ENCODE peak calls at places on chromosomes 12 and 14, in ten cellular contexts. W is small intestine; J is GM23338; X is sigmoid colon; Z is ascending aorta; S is body of pancreas; M is cardiac muscle cell; T is colonic mucosa; Y is naive thymus-derived CD4-positive, alpha-beta T cell; L is tibial nerve. E is an unnamed sample. For H3K36me3 and H3K4me1, the result is how much of the 10 kb centered on the place peaks cover.

GRCh38 chr12:15893260-15893659 is 11.1 kb downstream of the STRAP start:
- DNase-seq in W (no peak), J (no peak), X (no peak), Z (no peak), S (no peak), M (no peak), T (no peak), Y (no peak), L (no peak), E (no peak)

GRCh38 chr12:823043-823698 is 70.8 kb downstream of the WNK1 start:
- DNase-seq in W (no peak), J (no peak), X (no peak), Z (no peak), S (no peak), M (no peak), T (no peak), Y (no peak), L (no peak), E (no peak)

GRCh38 chr12:85711735-85712390 is 124.3 kb downstream of the RASSF9 start:
- DNase-seq in W (no peak), J (no peak), X (peak), Z (peak), S (no peak), M (no peak), T (peak), Y (no peak), L (peak), E (no peak)

GRCh38 chr12:66329941-66330340 is 27.6 kb downstream of the HELB start:
- DNase-seq in W (no peak), J (no peak), X (no peak), Z (no peak), S (no peak), M (peak), T (no peak), Y (no peak), L (no peak), E (no peak)

GRCh38 chr14:61269321-61270083 is 11.6 kb downstream of the TMEM30B start:
- DNase-seq in W (peak), J (peak), X (peak), Z (peak), S (peak), M (peak), T (peak), Y (peak), L (peak), E (peak)

GRCh38 chr12:40616383-40616900 is 75.8 kb upstream of the CNTN1 start:
- DNase-seq in W (no peak), J (no peak), X (no peak), Z (no peak), S (no peak), M (no peak), T (no peak), Y (no peak), L (no peak), E (no peak)

GRCh38 chr12:55847033-55847432 is 4.3 kb upstream of the MMP19 start:
- DNase-seq in W (no peak), J (no peak), X (peak), Z (peak), S (peak), M (peak), T (no peak), Y (no peak), L (no peak), E (no peak)

GRCh38 chr12:66648336-66648735 is 30.5 kb downstream of the GRIP1 start:
- DNase-seq in W (no peak), J (no peak), X (no peak), Z (no peak), S (no peak), M (peak), T (no peak), Y (no peak), L (no peak), E (no peak)

GRCh38 chr12:50221228-50222008 is 54.2 kb upstream of the CERS5 start:
- DNase-seq in W (no peak), J (peak), X (no peak), Z (no peak), S (peak), M (peak), T (no peak), Y (no peak), L (peak), E (no peak)
- H3K4me3 ChIP-seq in W (peak), J (peak), X (peak), Z (peak), S (no peak), M (peak), T (peak), Y (peak), L (peak), E (no peak)

GRCh38 chr12:45839917-45840316 is 110.4 kb downstream of the ARID2 start:
- DNase-seq in W (no peak), J (no peak), X (no peak), Z (no peak), S (no peak), M (no peak), T (no peak), Y (no peak), L (no peak), E (no peak)
- H3K36me3 ChIP-seq in W (under half), J (under half), X (under half), Z (under half), S (under half), M (under half), T (under half), Y (under half), L (half or more), E (under half)

GRCh38 chr12:57832966-57833365 is 13.6 kb downstream of the CTDSP2 start:
- DNase-seq in W (no peak), J (peak), X (no peak), Z (no peak), S (no peak), M (no peak), T (no peak), Y (no peak), L (no peak), E (no peak)
- H3K4me1 ChIP-seq in W (under half), J (half or more), X (half or more), Z (half or more), S (half or more), M (half or more), T (half or more), Y (half or more), L (under half), E (under half)

GRCh38 chr14:51002406-51002984 is 58.2 kb upstream of the PYGL start:
- DNase-seq in W (no peak), J (no peak), X (no peak), Z (no peak), S (no peak), M (no peak), T (no peak), Y (no peak), L (no peak), E (no peak)

GRCh38 chr14:51004352-51004800 is 60.1 kb upstream of the PYGL start:
- DNase-seq in W (no peak), J (no peak), X (peak), Z (no peak), S (no peak), M (no peak), T (no peak), Y (no peak), L (no peak), E (no peak)

GRCh38 chr14:51008416-51008815 is 64.1 kb upstream of the PYGL start:
- DNase-seq in W (no peak), J (no peak), X (no peak), Z (no peak), S (no peak), M (no peak), T (no peak), Y (no peak), L (no peak), E (no peak)

GRCh38 chr14:51004801-51005526 is 60.7 kb upstream of the PYGL start:
- DNase-seq in W (no peak), J (no peak), X (no peak), Z (no peak), S (no peak), M (peak), T (no peak), Y (no peak), L (no peak), E (no peak)

DNA sequence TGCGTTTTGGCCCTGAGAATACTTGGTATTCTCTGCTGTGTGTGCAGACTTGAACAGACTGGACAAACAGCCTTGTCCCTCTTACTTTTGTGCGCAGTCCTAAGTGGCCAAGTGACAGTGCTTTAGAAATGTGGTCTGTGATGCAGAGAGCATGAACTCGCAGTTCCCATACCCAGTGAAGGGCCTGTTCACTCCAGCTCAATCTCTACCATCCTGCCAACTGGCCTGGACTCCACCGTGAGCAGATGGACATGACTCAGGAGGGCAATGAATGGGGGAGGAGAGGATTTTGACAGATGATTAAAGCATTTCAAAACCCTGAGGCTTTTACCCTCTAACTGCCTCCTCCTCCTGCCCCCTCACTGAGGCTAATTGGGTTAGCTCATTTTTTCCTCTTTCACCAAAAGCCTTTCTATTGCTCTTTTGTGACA is 62.5 kb upstream of the PYGL start:
- DNase-seq in W (no peak), J (no peak), X (peak), Z (peak), S (peak), M (peak), T (no peak), Y (no peak), L (peak), E (no peak)
- H3K4me3 ChIP-seq in W (no peak), J (no peak), X (no peak), Z (no peak), S (no peak), M (no peak), T (no peak), Y (no peak), L (no peak), E (no peak)

GRCh38 chr12:123601602-123602489 is at the start of gene DDX55:
- DNase-seq in W (peak), J (peak), X (peak), Z (peak), S (peak), M (peak), T (peak), Y (peak), L (peak), E (peak)

GRCh38 chr12:123597100-123597499 is 4.8 kb upstream of the DDX55 start:
- DNase-seq in W (no peak), J (no peak), X (no peak), Z (no peak), S (no peak), M (no peak), T (no peak), Y (no peak), L (no peak), E (no peak)

GRCh38 chr12:123599310-123599709 is 2.6 kb upstream of the DDX55 start:
- DNase-seq in W (no peak), J (no peak), X (no peak), Z (no peak), S (no peak), M (no peak), T (no peak), Y (no peak), L (no peak), E (no peak)

GRCh38 chr12:123598522-123598921 is 3.4 kb upstream of the DDX55 start:
- DNase-seq in W (no peak), J (no peak), X (no peak), Z (peak), S (no peak), M (no peak), T (no peak), Y (no peak), L (no peak), E (no peak)

GRCh38 chr12:123599721-123600120 is 2.2 kb upstream of the DDX55 start:
- DNase-seq in W (no peak), J (no peak), X (no peak), Z (no peak), S (no peak), M (no peak), T (no peak), Y (no peak), L (no peak), E (no peak)
- H3K36me3 ChIP-seq in W (under half), J (under half), X (under half), Z (under half), S (under half), M (under half), T (under half), Y (under half), L (under half), E (under half)

DNA sequence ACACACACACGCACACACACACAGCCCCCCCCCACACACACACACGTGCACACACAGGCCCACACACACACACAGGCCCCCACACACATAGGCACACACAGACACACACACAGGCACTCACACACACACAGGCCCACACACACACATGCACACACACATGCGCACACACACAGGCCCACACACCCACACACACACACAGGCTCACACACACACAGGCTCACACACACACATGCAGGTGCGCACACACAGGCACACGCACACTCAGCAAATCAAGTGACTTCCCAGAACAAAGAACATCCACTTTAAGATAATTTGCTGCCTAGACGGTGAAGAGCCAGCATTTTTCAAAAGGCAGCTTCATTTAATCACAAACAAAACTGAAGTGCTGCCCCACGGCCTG is 78.5 kb upstream of the FBRSL1 start:
- DNase-seq in W (no peak), J (no peak), X (no peak), Z (no peak), S (no peak), M (no peak), T (no peak), Y (no peak), L (no peak), E (no peak)
- H3K4me1 ChIP-seq in W (under half), J (under half), X (under half), Z (under half), S (under half), M (under half), T (under half), Y (under half), L (under half), E (under half)

DNA sequence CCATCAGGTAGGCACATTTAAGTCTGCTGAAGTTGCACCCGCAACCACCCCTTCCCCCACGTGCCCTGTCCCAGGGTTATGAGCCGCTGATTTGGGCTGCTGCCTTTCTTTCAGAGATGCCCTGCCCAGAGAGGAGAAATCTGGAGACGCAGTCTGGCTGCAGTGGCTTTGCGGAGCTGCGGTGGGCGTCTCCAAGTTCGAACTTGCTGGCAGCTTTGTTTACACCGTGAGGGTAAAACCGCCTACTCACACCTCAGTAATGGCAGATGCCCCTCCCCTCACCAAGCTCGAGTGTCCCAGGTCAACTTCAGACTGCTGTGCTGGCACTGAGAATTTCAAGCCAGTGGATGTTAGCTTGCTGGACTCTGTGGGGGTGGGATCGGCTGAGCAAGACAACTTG is 14.7 kb downstream of the PTCSC3 start:
- DNase-seq in W (no peak), J (peak), X (no peak), Z (no peak), S (no peak), M (no peak), T (peak), Y (no peak), L (no peak), E (no peak)
- H3K4me3 ChIP-seq in W (no peak), J (peak), X (no peak), Z (no peak), S (no peak), M (no peak), T (no peak), Y (no peak), L (no peak), E (peak)

GRCh38 chr14:59331217-59331616 is 134.0 kb downstream of the GPR135 start:
- DNase-seq in W (no peak), J (peak), X (no peak), Z (no peak), S (no peak), M (no peak), T (no peak), Y (no peak), L (no peak), E (no peak)

GRCh38 chr14:59332727-59333126 is 132.5 kb downstream of the GPR135 start:
- DNase-seq in W (no peak), J (no peak), X (no peak), Z (no peak), S (no peak), M (peak), T (no peak), Y (no peak), L (no peak), E (no peak)

GRCh38 chr14:59325906-59326305 is 137.4 kb downstream of the DAAM1 start:
- DNase-seq in W (no peak), J (no peak), X (no peak), Z (no peak), S (no peak), M (no peak), T (no peak), Y (no peak), L (peak), E (no peak)

GRCh38 chr14:59330455-59330854 is 134.7 kb downstream of the GPR135 start:
- DNase-seq in W (no peak), J (peak), X (no peak), Z (no peak), S (no peak), M (no peak), T (no peak), Y (no peak), L (no peak), E (no peak)

GRCh38 chr14:59328410-59328809 is 136.8 kb downstream of the GPR135 start:
- DNase-seq in W (no peak), J (no peak), X (no peak), Z (no peak), S (no peak), M (no peak), T (no peak), Y (no peak), L (no peak), E (no peak)
- H3K36me3 ChIP-seq in W (under half), J (under half), X (under half), Z (under half), S (under half), M (under half), T (under half), Y (under half), L (under half), E (under half)

E was measured in Caco-2.